ENCODE peak calls at places on chromosome 19, in ten cellular contexts. One of them, this sample, is unnamed.

GRCh38 chr19:46201413-46202310 is 27.9 kb upstream of the IGFL1 start:
- DNase-seq in heart right ventricle: no peak
- DNase-seq in memory B cell: no peak
- DNase-seq in stimulated activated CD8-positive, alpha-beta memory T cell treated with anti-CD3 and anti-CD28 coated beads, Interleukin-15, amount 100 ng/mL, for 4 hours: no peak
- DNase-seq in GM04503: no peak
- DNase-seq in tibial artery: no peak
- DNase-seq in RCC 7860: peak
- DNase-seq in HuH-7: no peak
- DNase-seq in T-helper 1 cell: no peak
- DNase-seq in dorsolateral prefrontal cortex: peak
- DNase-seq in this sample: no peak

GRCh38 chr19:42396248-42396541 is 6.1 kb upstream of the CNFN start:
- DNase-seq in heart right ventricle: no peak
- DNase-seq in memory B cell: no peak
- DNase-seq in stimulated activated CD8-positive, alpha-beta memory T cell treated with anti-CD3 and anti-CD28 coated beads, Interleukin-15, amount 100 ng/mL, for 4 hours: no peak
- DNase-seq in GM04503: no peak
- DNase-seq in tibial artery: no peak
- DNase-seq in RCC 7860: no peak
- DNase-seq in HuH-7: no peak
- DNase-seq in T-helper 1 cell: no peak
- DNase-seq in dorsolateral prefrontal cortex: no peak
- DNase-seq in this sample: no peak

GRCh38 chr19:3603121-3603841 is 3.4 kb downstream of the TBXA2R start:
- DNase-seq in heart right ventricle: no peak
- DNase-seq in memory B cell: no peak
- DNase-seq in stimulated activated CD8-positive, alpha-beta memory T cell treated with anti-CD3 and anti-CD28 coated beads, Interleukin-15, amount 100 ng/mL, for 4 hours: no peak
- DNase-seq in GM04503: no peak
- DNase-seq in tibial artery: peak
- DNase-seq in RCC 7860: no peak
- DNase-seq in HuH-7: no peak
- DNase-seq in T-helper 1 cell: no peak
- DNase-seq in dorsolateral prefrontal cortex: no peak
- DNase-seq in this sample: no peak

GRCh38 chr19:1665565-1666047 is 13.2 kb upstream of the TCF3 start:
- DNase-seq in heart right ventricle: no peak
- DNase-seq in memory B cell: no peak
- DNase-seq in stimulated activated CD8-positive, alpha-beta memory T cell treated with anti-CD3 and anti-CD28 coated beads, Interleukin-15, amount 100 ng/mL, for 4 hours: no peak
- DNase-seq in GM04503: no peak
- DNase-seq in tibial artery: no peak
- DNase-seq in RCC 7860: no peak
- DNase-seq in HuH-7: no peak
- DNase-seq in T-helper 1 cell: no peak
- DNase-seq in dorsolateral prefrontal cortex: no peak
- DNase-seq in this sample: no peak

GRCh38 chr19:49820125-49820524 is 2.0 kb downstream of the MED25 start:
- DNase-seq in heart right ventricle: no peak
- DNase-seq in memory B cell: no peak
- DNase-seq in stimulated activated CD8-positive, alpha-beta memory T cell treated with anti-CD3 and anti-CD28 coated beads, Interleukin-15, amount 100 ng/mL, for 4 hours: no peak
- DNase-seq in GM04503: no peak
- DNase-seq in tibial artery: no peak
- DNase-seq in RCC 7860: no peak
- DNase-seq in HuH-7: no peak
- DNase-seq in T-helper 1 cell: no peak
- DNase-seq in dorsolateral prefrontal cortex: no peak
- DNase-seq in this sample: no peak

GRCh38 chr19:42311612-42312160 is 1.4 kb upstream of the TMEM145 start:
- DNase-seq in heart right ventricle: no peak
- DNase-seq in memory B cell: no peak
- DNase-seq in stimulated activated CD8-positive, alpha-beta memory T cell treated with anti-CD3 and anti-CD28 coated beads, Interleukin-15, amount 100 ng/mL, for 4 hours: no peak
- DNase-seq in GM04503: no peak
- DNase-seq in tibial artery: no peak
- DNase-seq in RCC 7860: no peak
- DNase-seq in HuH-7: peak
- DNase-seq in T-helper 1 cell: no peak
- DNase-seq in dorsolateral prefrontal cortex: no peak
- DNase-seq in this sample: no peak

GRCh38 chr19:50649433-50650391 is at the start of gene C19orf81:
- DNase-seq in heart right ventricle: no peak
- DNase-seq in memory B cell: no peak
- DNase-seq in stimulated activated CD8-positive, alpha-beta memory T cell treated with anti-CD3 and anti-CD28 coated beads, Interleukin-15, amount 100 ng/mL, for 4 hours: no peak
- DNase-seq in GM04503: no peak
- DNase-seq in tibial artery: no peak
- DNase-seq in RCC 7860: no peak
- DNase-seq in HuH-7: no peak
- DNase-seq in T-helper 1 cell: no peak
- DNase-seq in dorsolateral prefrontal cortex: no peak
- DNase-seq in this sample: no peak

GRCh38 chr19:47274891-47275865 is 493 bp downstream of the INAFM1 start:
- DNase-seq in heart right ventricle: peak
- DNase-seq in memory B cell: no peak
- DNase-seq in stimulated activated CD8-positive, alpha-beta memory T cell treated with anti-CD3 and anti-CD28 coated beads, Interleukin-15, amount 100 ng/mL, for 4 hours: no peak
- DNase-seq in GM04503: no peak
- DNase-seq in tibial artery: peak
- DNase-seq in RCC 7860: no peak
- DNase-seq in HuH-7: no peak
- DNase-seq in T-helper 1 cell: peak
- DNase-seq in dorsolateral prefrontal cortex: no peak
- DNase-seq in this sample: no peak

GRCh38 chr19:45526143-45526542 is 18.9 kb downstream of the VASP start:
- DNase-seq in heart right ventricle: peak
- DNase-seq in memory B cell: no peak
- DNase-seq in stimulated activated CD8-positive, alpha-beta memory T cell treated with anti-CD3 and anti-CD28 coated beads, Interleukin-15, amount 100 ng/mL, for 4 hours: no peak
- DNase-seq in GM04503: no peak
- DNase-seq in tibial artery: peak
- DNase-seq in RCC 7860: no peak
- DNase-seq in HuH-7: peak
- DNase-seq in T-helper 1 cell: no peak
- DNase-seq in dorsolateral prefrontal cortex: peak
- DNase-seq in this sample: no peak

GRCh38 chr19:38989066-38989605 is 13.6 kb upstream of the FBXO17 start:
- DNase-seq in heart right ventricle: no peak
- DNase-seq in memory B cell: no peak
- DNase-seq in stimulated activated CD8-positive, alpha-beta memory T cell treated with anti-CD3 and anti-CD28 coated beads, Interleukin-15, amount 100 ng/mL, for 4 hours: no peak
- DNase-seq in GM04503: no peak
- DNase-seq in tibial artery: no peak
- DNase-seq in RCC 7860: peak
- DNase-seq in HuH-7: no peak
- DNase-seq in T-helper 1 cell: no peak
- DNase-seq in dorsolateral prefrontal cortex: no peak
- DNase-seq in this sample: no peak

GRCh38 chr19:8577247-8577646 is at the start of gene MYO1F:
- DNase-seq in heart right ventricle: peak
- DNase-seq in memory B cell: no peak
- DNase-seq in stimulated activated CD8-positive, alpha-beta memory T cell treated with anti-CD3 and anti-CD28 coated beads, Interleukin-15, amount 100 ng/mL, for 4 hours: no peak
- DNase-seq in GM04503: no peak
- DNase-seq in tibial artery: peak
- DNase-seq in RCC 7860: no peak
- DNase-seq in HuH-7: no peak
- DNase-seq in T-helper 1 cell: no peak
- DNase-seq in dorsolateral prefrontal cortex: no peak
- DNase-seq in this sample: no peak

GRCh38 chr19:45693168-45693788 is 812 bp downstream of the QPCTL start:
- DNase-seq in heart right ventricle: peak
- DNase-seq in memory B cell: peak
- DNase-seq in stimulated activated CD8-positive, alpha-beta memory T cell treated with anti-CD3 and anti-CD28 coated beads, Interleukin-15, amount 100 ng/mL, for 4 hours: no peak
- DNase-seq in GM04503: no peak
- DNase-seq in tibial artery: peak
- DNase-seq in RCC 7860: peak
- DNase-seq in HuH-7: peak
- DNase-seq in T-helper 1 cell: peak
- DNase-seq in dorsolateral prefrontal cortex: peak
- DNase-seq in this sample: peak

GRCh38 chr19:7862413-7862951 is 11.7 kb downstream of the PRR36 start:
- DNase-seq in heart right ventricle: peak
- DNase-seq in memory B cell: no peak
- DNase-seq in stimulated activated CD8-positive, alpha-beta memory T cell treated with anti-CD3 and anti-CD28 coated beads, Interleukin-15, amount 100 ng/mL, for 4 hours: peak
- DNase-seq in GM04503: no peak
- DNase-seq in tibial artery: no peak
- DNase-seq in RCC 7860: no peak
- DNase-seq in HuH-7: no peak
- DNase-seq in T-helper 1 cell: peak
- DNase-seq in dorsolateral prefrontal cortex: no peak
- DNase-seq in this sample: peak

GRCh38 chr19:14473073-14473790 is 1.9 kb downstream of the PTGER1 start:
- DNase-seq in heart right ventricle: no peak
- DNase-seq in memory B cell: no peak
- DNase-seq in stimulated activated CD8-positive, alpha-beta memory T cell treated with anti-CD3 and anti-CD28 coated beads, Interleukin-15, amount 100 ng/mL, for 4 hours: no peak
- DNase-seq in GM04503: no peak
- DNase-seq in tibial artery: no peak
- DNase-seq in RCC 7860: no peak
- DNase-seq in HuH-7: no peak
- DNase-seq in T-helper 1 cell: no peak
- DNase-seq in dorsolateral prefrontal cortex: no peak
- DNase-seq in this sample: no peak

GRCh38 chr19:11020982-11021759 is 60.3 kb downstream of the SMARCA4 start:
- DNase-seq in heart right ventricle: no peak
- DNase-seq in memory B cell: no peak
- DNase-seq in stimulated activated CD8-positive, alpha-beta memory T cell treated with anti-CD3 and anti-CD28 coated beads, Interleukin-15, amount 100 ng/mL, for 4 hours: no peak
- DNase-seq in GM04503: no peak
- DNase-seq in tibial artery: no peak
- DNase-seq in RCC 7860: no peak
- DNase-seq in HuH-7: no peak
- DNase-seq in T-helper 1 cell: no peak
- DNase-seq in dorsolateral prefrontal cortex: no peak
- DNase-seq in this sample: no peak

GRCh38 chr19:43353606-43354304 is at the start of gene CD177:
- DNase-seq in heart right ventricle: no peak
- DNase-seq in memory B cell: no peak
- DNase-seq in stimulated activated CD8-positive, alpha-beta memory T cell treated with anti-CD3 and anti-CD28 coated beads, Interleukin-15, amount 100 ng/mL, for 4 hours: no peak
- DNase-seq in GM04503: no peak
- DNase-seq in tibial artery: no peak
- DNase-seq in RCC 7860: no peak
- DNase-seq in HuH-7: no peak
- DNase-seq in T-helper 1 cell: no peak
- DNase-seq in dorsolateral prefrontal cortex: no peak
- DNase-seq in this sample: no peak

GRCh38 chr19:19171821-19172532 is 1.9 kb upstream of the MEF2B start:
- DNase-seq in heart right ventricle: no peak
- DNase-seq in memory B cell: no peak
- DNase-seq in stimulated activated CD8-positive, alpha-beta memory T cell treated with anti-CD3 and anti-CD28 coated beads, Interleukin-15, amount 100 ng/mL, for 4 hours: no peak
- DNase-seq in GM04503: no peak
- DNase-seq in tibial artery: no peak
- DNase-seq in RCC 7860: no peak
- DNase-seq in HuH-7: peak
- DNase-seq in T-helper 1 cell: no peak
- DNase-seq in dorsolateral prefrontal cortex: no peak
- DNase-seq in this sample: no peak

GRCh38 chr19:50661675-50662441 is 12.6 kb downstream of the C19orf81 start:
- DNase-seq in heart right ventricle: no peak
- DNase-seq in memory B cell: no peak
- DNase-seq in stimulated activated CD8-positive, alpha-beta memory T cell treated with anti-CD3 and anti-CD28 coated beads, Interleukin-15, amount 100 ng/mL, for 4 hours: no peak
- DNase-seq in GM04503: no peak
- DNase-seq in tibial artery: no peak
- DNase-seq in RCC 7860: no peak
- DNase-seq in HuH-7: no peak
- DNase-seq in T-helper 1 cell: no peak
- DNase-seq in dorsolateral prefrontal cortex: no peak
- DNase-seq in this sample: no peak

GRCh38 chr19:43901395-43902390 is 33.4 kb downstream of the ZNF45 start:
- DNase-seq in heart right ventricle: peak
- DNase-seq in memory B cell: peak
- DNase-seq in stimulated activated CD8-positive, alpha-beta memory T cell treated with anti-CD3 and anti-CD28 coated beads, Interleukin-15, amount 100 ng/mL, for 4 hours: peak
- DNase-seq in GM04503: peak
- DNase-seq in tibial artery: peak
- DNase-seq in RCC 7860: no peak
- DNase-seq in HuH-7: peak
- DNase-seq in T-helper 1 cell: peak
- DNase-seq in dorsolateral prefrontal cortex: peak
- DNase-seq in this sample: peak

GRCh38 chr19:1247747-1248453 is 483 bp upstream of the MIDN start:
- DNase-seq in heart right ventricle: peak
- DNase-seq in memory B cell: peak
- DNase-seq in stimulated activated CD8-positive, alpha-beta memory T cell treated with anti-CD3 and anti-CD28 coated beads, Interleukin-15, amount 100 ng/mL, for 4 hours: no peak
- DNase-seq in GM04503: no peak
- DNase-seq in tibial artery: peak
- DNase-seq in RCC 7860: peak
- DNase-seq in HuH-7: no peak
- DNase-seq in T-helper 1 cell: peak
- DNase-seq in dorsolateral prefrontal cortex: no peak
- DNase-seq in this sample: no peak

GRCh38 chr19:24099829-24100228 is 12.8 kb downstream of the ZNF254 start:
- DNase-seq in heart right ventricle: no peak
- DNase-seq in memory B cell: no peak
- DNase-seq in stimulated activated CD8-positive, alpha-beta memory T cell treated with anti-CD3 and anti-CD28 coated beads, Interleukin-15, amount 100 ng/mL, for 4 hours: no peak
- DNase-seq in GM04503: no peak
- DNase-seq in tibial artery: no peak
- DNase-seq in RCC 7860: no peak
- DNase-seq in HuH-7: no peak
- DNase-seq in T-helper 1 cell: no peak
- DNase-seq in dorsolateral prefrontal cortex: no peak
- DNase-seq in this sample: no peak

GRCh38 chr19:10568444-10568825 is 344 bp downstream of the CDKN2D start:
- DNase-seq in heart right ventricle: no peak
- DNase-seq in memory B cell: no peak
- DNase-seq in stimulated activated CD8-positive, alpha-beta memory T cell treated with anti-CD3 and anti-CD28 coated beads, Interleukin-15, amount 100 ng/mL, for 4 hours: no peak
- DNase-seq in GM04503: no peak
- DNase-seq in tibial artery: peak
- DNase-seq in RCC 7860: no peak
- DNase-seq in HuH-7: no peak
- DNase-seq in T-helper 1 cell: peak
- DNase-seq in dorsolateral prefrontal cortex: no peak
- DNase-seq in this sample: peak

GRCh38 chr19:12938536-12939291 is at the start of gene CALR:
- DNase-seq in heart right ventricle: peak
- DNase-seq in memory B cell: no peak
- DNase-seq in stimulated activated CD8-positive, alpha-beta memory T cell treated with anti-CD3 and anti-CD28 coated beads, Interleukin-15, amount 100 ng/mL, for 4 hours: no peak
- DNase-seq in GM04503: no peak
- DNase-seq in tibial artery: no peak
- DNase-seq in RCC 7860: no peak
- DNase-seq in HuH-7: no peak
- DNase-seq in T-helper 1 cell: peak
- DNase-seq in dorsolateral prefrontal cortex: no peak
- DNase-seq in this sample: no peak

GRCh38 chr19:28242317-28242927 is 970.5 kb downstream of the UQCRFS1 start:
- DNase-seq in heart right ventricle: no peak
- DNase-seq in memory B cell: no peak
- DNase-seq in stimulated activated CD8-positive, alpha-beta memory T cell treated with anti-CD3 and anti-CD28 coated beads, Interleukin-15, amount 100 ng/mL, for 4 hours: no peak
- DNase-seq in GM04503: no peak
- DNase-seq in tibial artery: no peak
- DNase-seq in RCC 7860: peak
- DNase-seq in HuH-7: peak
- DNase-seq in T-helper 1 cell: no peak
- DNase-seq in dorsolateral prefrontal cortex: no peak
- DNase-seq in this sample: no peak

GRCh38 chr19:13024126-13024957 is 29.1 kb downstream of the NFIX start:
- DNase-seq in heart right ventricle: no peak
- DNase-seq in memory B cell: no peak
- DNase-seq in stimulated activated CD8-positive, alpha-beta memory T cell treated with anti-CD3 and anti-CD28 coated beads, Interleukin-15, amount 100 ng/mL, for 4 hours: no peak
- DNase-seq in GM04503: no peak
- DNase-seq in tibial artery: no peak
- DNase-seq in RCC 7860: no peak
- DNase-seq in HuH-7: no peak
- DNase-seq in T-helper 1 cell: no peak
- DNase-seq in dorsolateral prefrontal cortex: no peak
- DNase-seq in this sample: no peak

GRCh38 chr19:3801412-3802096 is 15.4 kb upstream of the MATK start:
- DNase-seq in heart right ventricle: peak
- DNase-seq in memory B cell: no peak
- DNase-seq in stimulated activated CD8-positive, alpha-beta memory T cell treated with anti-CD3 and anti-CD28 coated beads, Interleukin-15, amount 100 ng/mL, for 4 hours: peak
- DNase-seq in GM04503: no peak
- DNase-seq in tibial artery: no peak
- DNase-seq in RCC 7860: no peak
- DNase-seq in HuH-7: no peak
- DNase-seq in T-helper 1 cell: peak
- DNase-seq in dorsolateral prefrontal cortex: peak
- DNase-seq in this sample: no peak

GRCh38 chr19:40813182-40813581 is 14.2 kb downstream of the EGLN2 start:
- DNase-seq in heart right ventricle: no peak
- DNase-seq in memory B cell: no peak
- DNase-seq in stimulated activated CD8-positive, alpha-beta memory T cell treated with anti-CD3 and anti-CD28 coated beads, Interleukin-15, amount 100 ng/mL, for 4 hours: no peak
- DNase-seq in GM04503: no peak
- DNase-seq in tibial artery: no peak
- DNase-seq in RCC 7860: no peak
- DNase-seq in HuH-7: no peak
- DNase-seq in T-helper 1 cell: no peak
- DNase-seq in dorsolateral prefrontal cortex: no peak
- DNase-seq in this sample: no peak

GRCh38 chr19:48421548-48421947 is 24.2 kb upstream of the GRWD1 start:
- DNase-seq in heart right ventricle: no peak
- DNase-seq in memory B cell: no peak
- DNase-seq in stimulated activated CD8-positive, alpha-beta memory T cell treated with anti-CD3 and anti-CD28 coated beads, Interleukin-15, amount 100 ng/mL, for 4 hours: no peak
- DNase-seq in GM04503: no peak
- DNase-seq in tibial artery: no peak
- DNase-seq in RCC 7860: no peak
- DNase-seq in HuH-7: no peak
- DNase-seq in T-helper 1 cell: no peak
- DNase-seq in dorsolateral prefrontal cortex: no peak
- DNase-seq in this sample: no peak